ENCODE peak calls at places on chromosome 15, in nine cellular contexts. One of them, this sample, is unnamed.
A peak's percentile ranks its signal among the peaks of the same experiment; 100 is the strongest.

GRCh38 chr15:77036537-77037474 is 34.1 kb downstream of the TSPAN3 start:
- DNase-seq in right atrium auricular region: peak; percentile 57
- DNase-seq in HepG2: no peak
- DNase-seq in suprapubic skin: peak; percentile 53
- DNase-seq in left ventricle myocardium inferior: no peak
- DNase-seq in tibial artery: no peak
- DNase-seq in fibroblast of lung: no peak
- DNase-seq in adipocyte: no peak
- DNase-seq in spleen: peak; percentile 72
- DNase-seq in this sample: no peak

GRCh38 chr15:81015595-81016252 is 15.0 kb downstream of the TLNRD1 start:
- DNase-seq in right atrium auricular region: no peak
- DNase-seq in HepG2: no peak
- DNase-seq in suprapubic skin: no peak
- DNase-seq in left ventricle myocardium inferior: no peak
- DNase-seq in tibial artery: no peak
- DNase-seq in fibroblast of lung: no peak
- DNase-seq in adipocyte: no peak
- DNase-seq in spleen: no peak
- DNase-seq in this sample: no peak

GRCh38 chr15:69031013-69032001 is 16.8 kb downstream of the NOX5 start:
- DNase-seq in right atrium auricular region: no peak
- DNase-seq in HepG2: no peak
- DNase-seq in suprapubic skin: no peak
- DNase-seq in left ventricle myocardium inferior: peak; percentile 24
- DNase-seq in tibial artery: no peak
- DNase-seq in fibroblast of lung: peak; percentile 39
- DNase-seq in adipocyte: peak; percentile 31
- DNase-seq in spleen: peak; percentile 87
- DNase-seq in this sample: peak; percentile 60

GRCh38 chr15:52557242-52557641 is 11.6 kb downstream of the ARPP19 start:
- DNase-seq in right atrium auricular region: no peak
- DNase-seq in HepG2: no peak
- DNase-seq in suprapubic skin: no peak
- DNase-seq in left ventricle myocardium inferior: no peak
- DNase-seq in tibial artery: no peak
- DNase-seq in fibroblast of lung: no peak
- DNase-seq in adipocyte: no peak
- DNase-seq in spleen: no peak
- DNase-seq in this sample: no peak

GRCh38 chr15:79479616-79480015 is 47.5 kb downstream of the MINAR1 start:
- DNase-seq in right atrium auricular region: no peak
- DNase-seq in HepG2: no peak
- DNase-seq in suprapubic skin: no peak
- DNase-seq in left ventricle myocardium inferior: no peak
- DNase-seq in tibial artery: no peak
- DNase-seq in fibroblast of lung: no peak
- DNase-seq in adipocyte: no peak
- DNase-seq in spleen: no peak
- DNase-seq in this sample: no peak

GRCh38 chr15:82999426-82999825 is 12.0 kb downstream of the C15orf40 start:
- DNase-seq in right atrium auricular region: no peak
- DNase-seq in HepG2: no peak
- DNase-seq in suprapubic skin: no peak
- DNase-seq in left ventricle myocardium inferior: no peak
- DNase-seq in tibial artery: no peak
- DNase-seq in fibroblast of lung: no peak
- DNase-seq in adipocyte: no peak
- DNase-seq in spleen: no peak
- DNase-seq in this sample: no peak

GRCh38 chr15:82831894-82832600 is 22.6 kb downstream of the WHAMM start:
- DNase-seq in right atrium auricular region: no peak
- DNase-seq in HepG2: no peak
- DNase-seq in suprapubic skin: no peak
- DNase-seq in left ventricle myocardium inferior: no peak
- DNase-seq in tibial artery: no peak
- DNase-seq in fibroblast of lung: no peak
- DNase-seq in adipocyte: no peak
- DNase-seq in spleen: no peak
- DNase-seq in this sample: no peak

GRCh38 chr15:89749951-89750559 is 994 bp downstream of the MESP1 start:
- DNase-seq in right atrium auricular region: no peak
- DNase-seq in HepG2: no peak
- DNase-seq in suprapubic skin: no peak
- DNase-seq in left ventricle myocardium inferior: no peak
- DNase-seq in tibial artery: no peak
- DNase-seq in fibroblast of lung: no peak
- DNase-seq in adipocyte: peak; percentile 10
- DNase-seq in spleen: no peak
- DNase-seq in this sample: no peak

GRCh38 chr15:25237291-25237978 is 201.4 kb downstream of the UBE3A start:
- DNase-seq in right atrium auricular region: no peak
- DNase-seq in HepG2: no peak
- DNase-seq in suprapubic skin: no peak
- DNase-seq in left ventricle myocardium inferior: no peak
- DNase-seq in tibial artery: no peak
- DNase-seq in fibroblast of lung: no peak
- DNase-seq in adipocyte: no peak
- DNase-seq in spleen: peak; percentile 58
- DNase-seq in this sample: no peak

GRCh38 chr15:59298255-59298856 is 74.3 kb downstream of the MYO1E start:
- DNase-seq in right atrium auricular region: no peak
- DNase-seq in HepG2: no peak
- DNase-seq in suprapubic skin: no peak
- DNase-seq in left ventricle myocardium inferior: no peak
- DNase-seq in tibial artery: no peak
- DNase-seq in fibroblast of lung: no peak
- DNase-seq in adipocyte: no peak
- DNase-seq in spleen: no peak
- DNase-seq in this sample: peak; percentile 38

GRCh38 chr15:92616621-92617179 is 38.9 kb downstream of the FAM174B start:
- DNase-seq in right atrium auricular region: no peak
- DNase-seq in HepG2: no peak
- DNase-seq in suprapubic skin: peak; percentile 55
- DNase-seq in left ventricle myocardium inferior: no peak
- DNase-seq in tibial artery: peak; percentile 6
- DNase-seq in fibroblast of lung: peak; percentile 23
- DNase-seq in adipocyte: no peak
- DNase-seq in spleen: no peak
- DNase-seq in this sample: peak; percentile 58

GRCh38 chr15:33955945-33956344 is 12.4 kb upstream of the CHRM5 start:
- DNase-seq in right atrium auricular region: no peak
- DNase-seq in HepG2: no peak
- DNase-seq in suprapubic skin: no peak
- DNase-seq in left ventricle myocardium inferior: no peak
- DNase-seq in tibial artery: no peak
- DNase-seq in fibroblast of lung: no peak
- DNase-seq in adipocyte: no peak
- DNase-seq in spleen: no peak
- DNase-seq in this sample: no peak

GRCh38 chr15:79091204-79091867 is 756 bp upstream of the RASGRF1 start:
- DNase-seq in right atrium auricular region: no peak
- DNase-seq in HepG2: no peak
- DNase-seq in suprapubic skin: no peak
- DNase-seq in left ventricle myocardium inferior: no peak
- DNase-seq in tibial artery: no peak
- DNase-seq in fibroblast of lung: no peak
- DNase-seq in adipocyte: peak; percentile 35
- DNase-seq in spleen: no peak
- DNase-seq in this sample: no peak

GRCh38 chr15:41838400-41838897 is at the start of gene PLA2G4B:
- DNase-seq in right atrium auricular region: no peak
- DNase-seq in HepG2: no peak
- DNase-seq in suprapubic skin: peak; percentile 80
- DNase-seq in left ventricle myocardium inferior: no peak
- DNase-seq in tibial artery: no peak
- DNase-seq in fibroblast of lung: no peak
- DNase-seq in adipocyte: no peak
- DNase-seq in spleen: no peak
- DNase-seq in this sample: no peak

GRCh38 chr15:57865294-57865693 is 158.8 kb downstream of the POLR2M start:
- DNase-seq in right atrium auricular region: no peak
- DNase-seq in HepG2: no peak
- DNase-seq in suprapubic skin: no peak
- DNase-seq in left ventricle myocardium inferior: no peak
- DNase-seq in tibial artery: no peak
- DNase-seq in fibroblast of lung: no peak
- DNase-seq in adipocyte: peak; percentile 28
- DNase-seq in spleen: no peak
- DNase-seq in this sample: no peak

GRCh38 chr15:51731549-51732267 is 5.7 kb downstream of the LYSMD2 start:
- DNase-seq in right atrium auricular region: peak; percentile 59
- DNase-seq in HepG2: no peak
- DNase-seq in suprapubic skin: no peak
- DNase-seq in left ventricle myocardium inferior: no peak
- DNase-seq in tibial artery: no peak
- DNase-seq in fibroblast of lung: peak; percentile 78
- DNase-seq in adipocyte: peak; percentile 60
- DNase-seq in spleen: no peak
- DNase-seq in this sample: no peak

GRCh38 chr15:91948001-91948608 is 94.6 kb downstream of the SLCO3A1 start:
- DNase-seq in right atrium auricular region: no peak
- DNase-seq in HepG2: no peak
- DNase-seq in suprapubic skin: no peak
- DNase-seq in left ventricle myocardium inferior: peak; percentile 54
- DNase-seq in tibial artery: no peak
- DNase-seq in fibroblast of lung: peak; percentile 16
- DNase-seq in adipocyte: peak; percentile 29
- DNase-seq in spleen: no peak
- DNase-seq in this sample: no peak

GRCh38 chr15:32824777-32825176 is 107.0 kb downstream of the GREM1 start:
- DNase-seq in right atrium auricular region: no peak
- DNase-seq in HepG2: peak; percentile 28
- DNase-seq in suprapubic skin: no peak
- DNase-seq in left ventricle myocardium inferior: no peak
- DNase-seq in tibial artery: no peak
- DNase-seq in fibroblast of lung: peak; percentile 61
- DNase-seq in adipocyte: peak; percentile 68
- DNase-seq in spleen: no peak
- DNase-seq in this sample: no peak

GRCh38 chr15:71082803-71083202 is 32.5 kb upstream of the THSD4 start:
- DNase-seq in right atrium auricular region: no peak
- DNase-seq in HepG2: no peak
- DNase-seq in suprapubic skin: no peak
- DNase-seq in left ventricle myocardium inferior: peak; percentile 34
- DNase-seq in tibial artery: peak; percentile 50
- DNase-seq in fibroblast of lung: no peak
- DNase-seq in adipocyte: no peak
- DNase-seq in spleen: no peak
- DNase-seq in this sample: peak; percentile 81

GRCh38 chr15:63194291-63194681 is 4.9 kb downstream of the RAB8B start:
- DNase-seq in right atrium auricular region: no peak
- DNase-seq in HepG2: no peak
- DNase-seq in suprapubic skin: no peak
- DNase-seq in left ventricle myocardium inferior: no peak
- DNase-seq in tibial artery: no peak
- DNase-seq in fibroblast of lung: no peak
- DNase-seq in adipocyte: no peak
- DNase-seq in spleen: no peak
- DNase-seq in this sample: no peak
- H3K4me1 ChIP-seq in right atrium auricular region: no peaks in the 10 kb centered on the region
- H3K4me1 ChIP-seq in HepG2: peaks cover 39% of the 10 kb centered on the region
- H3K4me1 ChIP-seq in suprapubic skin: peaks cover 80% of the 10 kb centered on the region
- H3K4me1 ChIP-seq in left ventricle myocardium inferior: peaks cover 92% of the 10 kb centered on the region
- H3K4me1 ChIP-seq in tibial artery: peaks cover 55% of the 10 kb centered on the region
- H3K4me1 ChIP-seq in fibroblast of lung: peaks cover 26% of the 10 kb centered on the region
- H3K4me1 ChIP-seq in adipocyte: peaks cover 67% of the 10 kb centered on the region
- H3K4me1 ChIP-seq in spleen: peaks cover 84% of the 10 kb centered on the region
- H3K4me1 ChIP-seq in this sample: peaks cover 41% of the 10 kb centered on the region

GRCh38 chr15:85649372-85649771 is 145.4 kb downstream of the KLHL25 start:
- DNase-seq in right atrium auricular region: no peak
- DNase-seq in HepG2: peak; percentile 74
- DNase-seq in suprapubic skin: no peak
- DNase-seq in left ventricle myocardium inferior: no peak
- DNase-seq in tibial artery: no peak
- DNase-seq in fibroblast of lung: peak; percentile 84
- DNase-seq in adipocyte: peak; percentile 72
- DNase-seq in spleen: no peak
- DNase-seq in this sample: peak; percentile 73
- H3K4me1 ChIP-seq in right atrium auricular region: no peaks in the 10 kb centered on the region
- H3K4me1 ChIP-seq in HepG2: peaks cover 15% of the 10 kb centered on the region
- H3K4me1 ChIP-seq in suprapubic skin: peaks cover 19% of the 10 kb centered on the region
- H3K4me1 ChIP-seq in left ventricle myocardium inferior: peaks cover 93% of the 10 kb centered on the region
- H3K4me1 ChIP-seq in tibial artery: peaks cover 45% of the 10 kb centered on the region
- H3K4me1 ChIP-seq in fibroblast of lung: peaks cover 5% of the 10 kb centered on the region
- H3K4me1 ChIP-seq in adipocyte: peaks cover 13% of the 10 kb centered on the region
- H3K4me1 ChIP-seq in spleen: peaks cover 46% of the 10 kb centered on the region
- H3K4me1 ChIP-seq in this sample: peaks cover 30% of the 10 kb centered on the region

GRCh38 chr15:63086271-63086670 is 35.4 kb upstream of the LACTB start:
- DNase-seq in right atrium auricular region: no peak
- DNase-seq in HepG2: no peak
- DNase-seq in suprapubic skin: no peak
- DNase-seq in left ventricle myocardium inferior: no peak
- DNase-seq in tibial artery: no peak
- DNase-seq in fibroblast of lung: peak; percentile 47
- DNase-seq in adipocyte: no peak
- DNase-seq in spleen: no peak
- DNase-seq in this sample: no peak
- H3K4me1 ChIP-seq in right atrium auricular region: no peaks in the 10 kb centered on the region
- H3K4me1 ChIP-seq in HepG2: peaks cover 87% of the 10 kb centered on the region
- H3K4me1 ChIP-seq in suprapubic skin: peaks cover 6% of the 10 kb centered on the region
- H3K4me1 ChIP-seq in left ventricle myocardium inferior: peaks cover 51% of the 10 kb centered on the region
- H3K4me1 ChIP-seq in tibial artery: peaks cover 10% of the 10 kb centered on the region
- H3K4me1 ChIP-seq in fibroblast of lung: peaks cover 12% of the 10 kb centered on the region
- H3K4me1 ChIP-seq in adipocyte: peaks cover 11% of the 10 kb centered on the region
- H3K4me1 ChIP-seq in spleen: no peaks in the 10 kb centered on the region
- H3K4me1 ChIP-seq in this sample: no peaks in the 10 kb centered on the region

GRCh38 chr15:62472616-62473299 is 307.7 kb upstream of the C2CD4B start:
- DNase-seq in right atrium auricular region: no peak
- DNase-seq in HepG2: peak; percentile 54
- DNase-seq in suprapubic skin: no peak
- DNase-seq in left ventricle myocardium inferior: peak; percentile 40
- DNase-seq in tibial artery: no peak
- DNase-seq in fibroblast of lung: no peak
- DNase-seq in adipocyte: no peak
- DNase-seq in spleen: no peak
- DNase-seq in this sample: no peak
- H3K4me1 ChIP-seq in right atrium auricular region: no peaks in the 10 kb centered on the region
- H3K4me1 ChIP-seq in HepG2: peaks cover 31% of the 10 kb centered on the region
- H3K4me1 ChIP-seq in suprapubic skin: peaks cover 57% of the 10 kb centered on the region
- H3K4me1 ChIP-seq in left ventricle myocardium inferior: peaks cover 80% of the 10 kb centered on the region
- H3K4me1 ChIP-seq in tibial artery: peaks cover 85% of the 10 kb centered on the region
- H3K4me1 ChIP-seq in fibroblast of lung: peaks cover 18% of the 10 kb centered on the region
- H3K4me1 ChIP-seq in adipocyte: peaks cover 81% of the 10 kb centered on the region
- H3K4me1 ChIP-seq in spleen: no peaks in the 10 kb centered on the region
- H3K4me1 ChIP-seq in this sample: peaks cover 90% of the 10 kb centered on the region

GRCh38 chr15:74218172-74218885 is 15.7 kb upstream of the STRA6 start:
- DNase-seq in right atrium auricular region: no peak
- DNase-seq in HepG2: no peak
- DNase-seq in suprapubic skin: no peak
- DNase-seq in left ventricle myocardium inferior: no peak
- DNase-seq in tibial artery: no peak
- DNase-seq in fibroblast of lung: no peak
- DNase-seq in adipocyte: no peak
- DNase-seq in spleen: no peak
- DNase-seq in this sample: no peak
- H3K4me1 ChIP-seq in right atrium auricular region: no peaks in the 10 kb centered on the region
- H3K4me1 ChIP-seq in HepG2: peaks cover 29% of the 10 kb centered on the region
- H3K4me1 ChIP-seq in suprapubic skin: no peaks in the 10 kb centered on the region
- H3K4me1 ChIP-seq in left ventricle myocardium inferior: no peaks in the 10 kb centered on the region
- H3K4me1 ChIP-seq in tibial artery: no peaks in the 10 kb centered on the region
- H3K4me1 ChIP-seq in fibroblast of lung: no peaks in the 10 kb centered on the region
- H3K4me1 ChIP-seq in adipocyte: peaks cover 17% of the 10 kb centered on the region
- H3K4me1 ChIP-seq in spleen: no peaks in the 10 kb centered on the region
- H3K4me1 ChIP-seq in this sample: no peaks in the 10 kb centered on the region

This sample was measured in ascending aorta.